ENCODE peak calls at places on chromosomes 3 and 15, in four cellular contexts. W is GM23248; E is K562; Y is CD8-positive, alpha-beta memory T cell. F is an unnamed sample.

GRCh38 chr15:39946862-39947261 is 12.9 kb downstream of the EIF2AK4 start:
- DNase-seq in E (no peak), W (peak; percentile 76), Y (no peak), F (no peak)

GRCh38 chr3:117252208-117252607 is 542.6 kb downstream of the TUSC7 start:
- DNase-seq in W (peak; percentile 52), E (no peak), Y (no peak), F (no peak)

GRCh38 chr3:8746780-8747345 is 13.3 kb downstream of the CAV3 start:
- DNase-seq in Y (no peak), E (no peak), W (no peak), F (no peak)

GRCh38 chr3:172294238-172294806 is 153.9 kb downstream of the GHSR start:
- DNase-seq in E (no peak), W (no peak), Y (no peak), F (no peak)

GRCh38 chr15:45111390-45112142 is 2.4 kb downstream of the DUOX2 start:
- DNase-seq in W (no peak), Y (no peak), E (no peak), F (no peak)

GRCh38 chr3:190585771-190586630 is 72.1 kb downstream of the IL1RAP start:
- DNase-seq in E (no peak), Y (no peak), W (peak; percentile 98), F (no peak)

GRCh38 chr3:115062412-115062956 is 84.6 kb downstream of the ZBTB20 start:
- DNase-seq in E (no peak), Y (no peak), W (peak; percentile 68), F (no peak)

GRCh38 chr3:8767181-8767666 is 2.2 kb downstream of the OXTR start:
- DNase-seq in E (no peak), W (peak; percentile 45), Y (no peak), F (no peak)

GRCh38 chr3:13199006-13199776 is 126.0 kb upstream of the IQSEC1 start:
- DNase-seq in E (no peak), Y (no peak), W (no peak), F (no peak)

GRCh38 chr3:138705675-138706074 is 97.1 kb downstream of the FAIM start:
- DNase-seq in E (no peak), W (no peak), Y (no peak), F (no peak)

GRCh38 chr3:34376691-34377090 is 578.3 kb downstream of the PDCD6IP start:
- DNase-seq in Y (no peak), E (no peak), W (no peak), F (no peak)

GRCh38 chr15:60345616-60346015 is 52.2 kb downstream of the ANXA2 start:
- DNase-seq in E (no peak), Y (no peak), W (no peak), F (no peak)

GRCh38 chr3:157059661-157060060 is 100.3 kb downstream of the CCNL1 start:
- DNase-seq in Y (no peak), W (no peak), E (no peak), F (no peak)

GRCh38 chr3:171416061-171416460 is 44.1 kb downstream of the TNIK start:
- DNase-seq in E (no peak), Y (no peak), W (no peak), F (no peak)

GRCh38 chr3:17518189-17519059 is 224.0 kb downstream of the TBC1D5 start:
- DNase-seq in Y (no peak), E (no peak), W (no peak), F (no peak)

GRCh38 chr3:186107148-186108105 is 1.5 kb downstream of the ETV5 start:
- DNase-seq in Y (peak; percentile 60), E (peak; percentile 75), W (peak; percentile 86), F (peak; percentile 56)

GRCh38 chr3:101825904-101826445 is 23.3 kb upstream of the NFKBIZ start:
- DNase-seq in Y (no peak), W (peak; percentile 71), E (no peak), F (no peak)

GRCh38 chr3:20669184-20669583 is 483.2 kb upstream of the SGO1 start:
- DNase-seq in E (no peak), W (peak; percentile 46), Y (no peak), F (no peak)

GRCh38 chr15:45184562-45185041 is 3.2 kb downstream of the SHF start:
- DNase-seq in W (no peak), E (no peak), Y (peak; percentile 25), F (no peak)

GRCh38 chr3:72982653-72983366 is 13.8 kb upstream of the PPP4R2 start:
- DNase-seq in W (no peak), E (no peak), Y (no peak), F (no peak)

GRCh38 chr15:98649996-98650870 is 1.9 kb downstream of the IGF1R start:
- DNase-seq in Y (peak; percentile 61), W (peak; percentile 63), E (no peak), F (peak; percentile 65)

GRCh38 chr3:26559252-26559651 is 63.3 kb upstream of the LRRC3B start:
- DNase-seq in W (no peak), E (no peak), Y (no peak), F (no peak)

GRCh38 chr3:10447110-10447509 is 58.3 kb downstream of the ATP2B2 start:
- DNase-seq in W (no peak), Y (no peak), E (no peak), F (no peak)

GRCh38 chr15:71332605-71333004 is 217.3 kb downstream of the THSD4 start:
- DNase-seq in E (no peak), W (no peak), Y (no peak), F (no peak)

GRCh38 chr15:42344763-42345162 is 14.5 kb upstream of the CAPN3 start:
- DNase-seq in W (peak; percentile 90), Y (no peak), E (no peak), F (no peak)

GRCh38 chr3:15458212-15458780 is 30.9 kb downstream of the EAF1 start:
- DNase-seq in W (no peak), Y (no peak), E (peak; percentile 30), F (no peak)

DNA sequence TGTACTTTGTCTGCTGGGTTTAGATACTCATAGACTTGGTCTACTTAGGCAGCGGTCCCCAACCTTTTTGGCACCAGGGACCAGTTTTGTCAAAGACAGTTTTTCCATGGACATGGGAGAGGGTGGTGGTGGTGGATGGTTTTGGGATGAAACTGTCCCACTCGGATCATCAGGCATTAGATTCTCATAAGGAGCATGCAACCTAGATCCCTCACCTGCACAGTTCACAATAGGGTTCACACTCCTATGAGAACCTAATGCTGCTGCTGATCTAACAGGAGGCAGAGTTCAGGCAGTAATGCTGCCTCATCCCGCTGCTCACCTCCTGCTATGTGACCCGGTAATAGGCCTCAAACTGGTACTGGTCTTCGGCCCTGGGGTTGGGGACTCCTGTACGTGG is 45.3 kb downstream of the CMSS1 start:
- DNase-seq in W (no peak), Y (no peak), E (no peak), F (no peak)
- H3K4me1 ChIP-seq in W (peaks cover 88% of the 10 kb centered on the region), Y (peaks cover 19% of the 10 kb centered on the region), E (no peaks in the 10 kb centered on the region), F (peaks cover 22% of the 10 kb centered on the region)

GRCh38 chr15:89777821-89778380 is 1.8 kb downstream of the MESP2 start:
- DNase-seq in Y (no peak), E (no peak), W (no peak), F (no peak)

GRCh38 chr15:89775815-89776214 is 317 bp upstream of the MESP2 start:
- DNase-seq in W (no peak), Y (no peak), E (no peak), F (no peak)

GRCh38 chr15:89778861-89779260 is 2.7 kb downstream of the MESP2 start:
- DNase-seq in Y (no peak), W (no peak), E (no peak), F (no peak)

GRCh38 chr15:89776274-89777072 is at the start of gene MESP2:
- DNase-seq in Y (no peak), W (peak; percentile 90), E (peak; percentile 88), F (peak; percentile 42)

GRCh38 chr15:89777073-89777820 is 1.1 kb downstream of the MESP2 start:
- DNase-seq in Y (no peak), W (no peak), E (no peak), F (no peak)
- H3K4me3 ChIP-seq in Y (no peak overlapping the region), W (no peak overlapping the region), E (no peak overlapping the region), F (no peak overlapping the region)

GRCh38 chr15:89416339-89417183 is 79.8 kb downstream of the RHCG start:
- DNase-seq in Y (peak; percentile 74), E (peak; percentile 92), W (peak; percentile 83), F (peak; percentile 53)
- H3K27me3 ChIP-seq in Y (peaks cover 48% of the 10 kb centered on the region), E (peaks cover 5% of the 10 kb centered on the region), W (peaks cover 78% of the 10 kb centered on the region), F (peaks cover 51% of the 10 kb centered on the region)

GRCh38 chr3:135760581-135760980 is 204.9 kb upstream of the PPP2R3A start:
- DNase-seq in E (no peak), Y (no peak), W (no peak), F (no peak)
- H3K4me1 ChIP-seq in E (no peaks in the 10 kb centered on the region), Y (no peaks in the 10 kb centered on the region), W (no peaks in the 10 kb centered on the region), F (no peaks in the 10 kb centered on the region)

DNA sequence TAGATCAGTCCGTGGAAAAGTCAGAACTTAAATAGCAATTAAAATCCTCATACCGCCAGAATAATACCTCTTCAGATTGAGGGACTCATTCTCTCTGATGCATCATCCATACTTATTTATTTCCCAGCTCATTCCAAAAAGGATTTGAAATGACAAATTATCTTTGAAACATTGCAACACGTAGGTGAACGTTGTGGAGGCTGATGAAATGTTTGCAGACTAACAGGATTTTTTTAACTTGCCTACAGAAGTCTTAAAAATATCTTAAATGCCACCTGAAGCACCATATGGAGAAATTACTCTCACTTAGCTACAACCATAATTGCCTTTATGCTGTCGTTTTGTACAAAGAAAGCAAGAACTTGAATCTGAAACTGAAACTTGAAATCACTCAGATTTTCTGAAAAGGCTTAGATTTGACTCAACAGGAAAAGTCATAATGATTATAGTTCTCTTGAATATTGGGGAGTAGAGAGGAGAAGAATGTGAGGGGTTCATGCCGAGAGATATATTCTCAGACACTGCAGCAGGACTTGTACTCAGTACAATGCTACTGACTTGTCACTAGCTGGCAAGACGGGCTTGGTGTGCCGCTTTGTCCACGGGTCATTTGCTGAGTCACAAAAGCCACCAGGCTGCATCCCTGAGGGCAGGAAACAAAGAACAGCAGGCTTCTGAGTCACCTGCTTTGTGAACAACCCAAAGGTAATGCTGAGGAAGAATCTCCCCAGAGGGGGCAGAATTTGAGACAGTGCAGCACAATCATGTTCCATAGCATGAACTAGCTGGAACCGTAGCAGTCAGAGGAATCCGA is 7.1 kb upstream of the FMN1 start:
- DNase-seq in Y (no peak), E (peak; percentile 17), W (peak; percentile 77), F (peak; percentile 38)
- H3K4me3 ChIP-seq in Y (peak overlapping the region; percentile 46), E (no peak overlapping the region), W (peak overlapping the region; percentile 47), F (peak overlapping the region; percentile 14)

GRCh38 chr3:122912772-122913538 is 114.6 kb downstream of the SEMA5B start:
- DNase-seq in E (no peak), Y (no peak), W (no peak), F (no peak)

GRCh38 chr3:122908251-122908650 is 113.4 kb downstream of the SLC49A4 start:
- DNase-seq in W (no peak), E (no peak), Y (no peak), F (no peak)

GRCh38 chr3:122913539-122914100 is 113.9 kb downstream of the SEMA5B start:
- DNase-seq in E (no peak), W (no peak), Y (no peak), F (no peak)

GRCh38 chr3:122915300-122916055 is 112.1 kb downstream of the SEMA5B start:
- DNase-seq in E (no peak), W (no peak), Y (no peak), F (no peak)

DNA sequence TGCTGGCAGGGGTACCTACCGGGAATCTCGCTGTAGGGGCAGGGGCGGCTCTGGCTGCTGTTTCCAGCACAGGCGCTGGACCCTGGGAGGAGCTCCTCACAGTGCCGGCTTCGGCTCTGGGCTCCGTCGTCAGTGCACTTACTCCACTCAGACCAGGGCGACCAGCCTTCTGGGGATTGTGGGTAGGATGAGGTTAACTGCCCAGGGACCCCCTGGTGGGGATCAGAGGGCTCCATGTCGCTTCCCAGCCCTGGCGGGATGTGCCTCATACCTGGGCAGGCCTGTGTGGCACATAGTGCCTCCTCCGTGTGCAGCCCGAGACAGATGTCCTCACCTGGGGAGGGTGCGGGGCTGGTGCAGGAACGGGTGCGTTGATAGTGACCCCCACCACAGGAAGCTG is 115.7 kb downstream of the SEMA5B start:
- DNase-seq in W (no peak), E (no peak), Y (no peak), F (no peak)
- H3K27me3 ChIP-seq in W (peaks cover 7% of the 10 kb centered on the region), E (peaks cover 12% of the 10 kb centered on the region), Y (peaks cover 4% of the 10 kb centered on the region), F (no peaks in the 10 kb centered on the region)

F was measured in CD4-positive, alpha-beta memory T cell.